ENCODE peak calls at places on chromosomes 6 and 20, in four cellular contexts. H, Z, Q and N are unnamed samples. For H3K4me1, the result is how much of the 10 kb centered on the place peaks cover.

GRCh38 chr20:63292904-63293303 is at the start of gene COL20A1:
- DNase-seq in Z (no peak), Q (no peak), H (no peak), N (no peak)

GRCh38 chr20:9230406-9230805 is 161.5 kb downstream of the PLCB4 start:
- DNase-seq in Z (no peak), Q (no peak), H (no peak), N (no peak)

GRCh38 chr6:149887343-149887742 is 10.6 kb downstream of the RAET1E start:
- DNase-seq in H (peak), Q (no peak), Z (no peak), N (no peak)

GRCh38 chr20:20360464-20360863 is 7.4 kb upstream of the INSM1 start:
- DNase-seq in H (no peak), Z (peak), Q (no peak), N (no peak)

GRCh38 chr6:41286544-41287346 is at the start of gene TREM1:
- DNase-seq in Z (no peak), H (peak), Q (no peak), N (no peak)

GRCh38 chr6:149032318-149032598 is 285.3 kb upstream of the TAB2 start:
- DNase-seq in Q (no peak), Z (no peak), H (no peak), N (no peak)

GRCh38 chr6:14270925-14271791 is 153.6 kb downstream of the CD83 start:
- DNase-seq in H (peak), Z (no peak), Q (no peak), N (no peak)

GRCh38 chr20:9323622-9324021 is 190.8 kb upstream of the LAMP5 start:
- DNase-seq in Q (no peak), Z (peak), H (no peak), N (no peak)

GRCh38 chr6:161407115-161407514 is 133.3 kb upstream of the AGPAT4 start:
- DNase-seq in H (no peak), Q (no peak), Z (no peak), N (no peak)

GRCh38 chr6:13260831-13261230 is 67.5 kb downstream of the TBC1D7 start:
- DNase-seq in Q (no peak), Z (no peak), H (no peak), N (no peak)

GRCh38 chr6:7424967-7425807 is 35.6 kb downstream of the RIOK1 start:
- DNase-seq in Q (no peak), Z (no peak), H (no peak), N (no peak)

GRCh38 chr6:157644043-157644810 is 178.8 kb upstream of the SNX9 start:
- DNase-seq in Q (no peak), Z (no peak), H (no peak), N (no peak)

GRCh38 chr6:163661271-163661671 is 246.8 kb downstream of the QKI start:
- DNase-seq in Q (no peak), Z (no peak), H (no peak), N (no peak)

GRCh38 chr6:56756791-56757582 is 114.3 kb upstream of the DST start:
- DNase-seq in Z (no peak), Q (no peak), H (no peak), N (no peak)

GRCh38 chr6:36542041-36542440 is 5.2 kb downstream of the STK38 start:
- DNase-seq in H (no peak), Q (no peak), Z (no peak), N (no peak)

GRCh38 chr20:40797425-40797824 is 108.4 kb upstream of the MAFB start:
- DNase-seq in Z (peak), Q (no peak), H (no peak), N (no peak)

GRCh38 chr6:41462980-41463930 is 82.9 kb upstream of the FOXP4 start:
- DNase-seq in Q (no peak), H (peak), Z (no peak), N (peak)

GRCh38 chr20:44309763-44310663 is 989 bp downstream of the FITM2 start:
- DNase-seq in Q (no peak), Z (peak), H (peak), N (no peak)

GRCh38 chr6:40187654-40188053 is 253.4 kb upstream of the MOCS1 start:
- DNase-seq in H (no peak), Z (no peak), Q (no peak), N (no peak)

GRCh38 chr20:34583524-34583923 is 25.0 kb downstream of the MAP1LC3A start:
- DNase-seq in H (no peak), Z (no peak), Q (no peak), N (no peak)

GRCh38 chr20:47272893-47273590 is 83.5 kb downstream of the ZMYND8 start:
- DNase-seq in Z (peak), H (no peak), Q (no peak), N (no peak)

GRCh38 chr20:47275548-47275947 is 81.0 kb downstream of the ZMYND8 start:
- DNase-seq in Z (no peak), H (no peak), Q (no peak), N (no peak)

GRCh38 chr20:47273591-47274235 is 82.8 kb downstream of the ZMYND8 start:
- DNase-seq in Z (no peak), H (no peak), Q (no peak), N (no peak)

GRCh38 chr20:47276251-47276650 is 80.2 kb downstream of the ZMYND8 start:
- DNase-seq in Q (no peak), Z (no peak), H (no peak), N (no peak)

GRCh38 chr20:47274449-47275108 is 81.9 kb downstream of the ZMYND8 start:
- DNase-seq in Q (no peak), Z (no peak), H (no peak), N (no peak)
- H3K4me3 ChIP-seq in Q (no peak), Z (no peak), H (no peak), N (peak)

DNA sequence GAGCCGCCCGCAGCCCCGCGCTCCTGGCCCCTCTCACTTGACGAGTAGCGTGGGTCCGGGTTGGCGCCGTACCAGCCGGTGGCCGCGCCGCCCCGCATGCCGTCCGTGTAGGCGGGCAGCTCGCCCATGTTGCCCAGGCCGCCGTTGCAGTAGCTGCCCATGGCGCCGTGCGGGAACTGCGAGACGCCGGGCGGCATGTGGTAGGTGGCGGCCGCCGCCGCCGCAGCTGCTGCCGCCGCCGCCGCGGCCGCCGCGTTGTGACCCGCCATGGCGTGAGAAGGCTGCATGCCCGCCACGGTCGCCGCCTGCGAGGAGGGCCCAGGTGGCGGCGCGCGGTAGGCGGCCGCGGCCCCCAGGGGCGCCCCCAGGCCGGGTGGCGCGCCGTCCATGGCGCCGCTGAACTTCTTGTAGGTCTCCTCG is 395 bp downstream of the NKX2-4 start:
- DNase-seq in Z (peak), H (peak), Q (no peak), N (no peak)
- H3K27ac ChIP-seq in Z (no peak), H (no peak), Q (no peak), N (no peak)

DNA sequence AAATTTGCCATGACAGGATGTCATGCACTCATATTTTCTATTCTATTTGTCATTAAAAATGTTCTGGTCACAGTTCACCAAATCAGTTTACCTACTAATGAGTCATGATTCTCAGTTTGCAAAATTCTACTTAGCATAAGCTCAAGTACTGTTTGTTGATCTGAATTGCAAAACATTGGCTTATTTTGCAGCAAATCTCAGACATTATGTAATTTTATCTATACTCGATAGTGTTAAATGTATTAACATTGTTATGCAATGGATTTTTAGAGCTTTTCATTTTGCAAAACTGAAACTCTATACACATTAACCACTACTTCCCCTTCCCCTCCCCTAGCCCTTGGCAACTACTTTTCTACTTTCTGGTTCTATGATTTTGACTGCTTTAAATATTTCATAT is 213.8 kb upstream of the ZFP64 start:
- DNase-seq in Z (no peak), H (no peak), Q (no peak), N (no peak)
- H3K4me1 ChIP-seq in Z (under half), H (under half), Q (under half), N (under half)

GRCh38 chr20:61263938-61264337 is 11.9 kb downstream of the CDH4 start:
- DNase-seq in Z (no peak), H (no peak), Q (no peak), N (no peak)

GRCh38 chr20:61260905-61261304 is 8.8 kb downstream of the CDH4 start:
- DNase-seq in H (no peak), Z (peak), Q (no peak), N (no peak)

GRCh38 chr20:61262036-61262435 is 10.0 kb downstream of the CDH4 start:
- DNase-seq in H (no peak), Z (no peak), Q (no peak), N (no peak)

GRCh38 chr20:61262514-61262913 is 10.5 kb downstream of the CDH4 start:
- DNase-seq in Z (no peak), H (no peak), Q (no peak), N (no peak)

GRCh38 chr20:61263084-61263695 is 11.1 kb downstream of the CDH4 start:
- DNase-seq in Q (no peak), H (no peak), Z (peak), N (no peak)
- H3K4me3 ChIP-seq in Q (no peak), H (no peak), Z (no peak), N (no peak)